ENCODE peak calls at places on chromosomes 3 and 15, in ten cellular contexts. Z is tibial nerve, E is testis, P is IMR-90, C is breast epithelium, L is right lobe of liver, F is heart left ventricle, K is lower leg skin, D is adrenal gland, G is esophagus muscularis mucosa. U is an unnamed sample.
A peak's percentile ranks its signal among the peaks of the same experiment; 100 is the strongest.

GRCh38 chr3:138944136-138944658 is 2.7 kb downstream of the FOXL2 start:
- DNase-seq in Z (no peak), E (no peak), P (no peak), C (no peak), L (no peak), F (no peak), K (no peak), D (no peak), G (no peak), U (no peak)

GRCh38 chr3:159732172-159733111 is 256.2 kb upstream of the IL12A start:
- DNase-seq in Z (no peak), E (no peak), P (peak; percentile 86), C (no peak), L (no peak), F (no peak), K (no peak), D (no peak), G (no peak), U (no peak)

GRCh38 chr15:92797168-92798052 is 102.7 kb upstream of the CHD2 start:
- DNase-seq in Z (no peak), E (peak; percentile 53), P (peak; percentile 81), C (no peak), L (peak; percentile 39), F (no peak), K (peak; percentile 69), D (peak; percentile 50), G (no peak), U (no peak)

GRCh38 chr3:120622870-120623718 is 27.0 kb downstream of the NDUFB4 start:
- DNase-seq in Z (no peak), E (peak; percentile 28), P (peak; percentile 82), C (no peak), L (no peak), F (no peak), K (no peak), D (no peak), G (no peak), U (no peak)

GRCh38 chr3:14346191-14346590 is 56.2 kb upstream of the SLC6A6 start:
- DNase-seq in Z (no peak), E (no peak), P (no peak), C (no peak), L (no peak), F (no peak), K (no peak), D (no peak), G (no peak), U (no peak)

GRCh38 chr3:25128735-25129134 is 299.3 kb upstream of the RARB start:
- DNase-seq in Z (no peak), E (no peak), P (no peak), C (no peak), L (no peak), F (no peak), K (no peak), D (no peak), G (no peak), U (no peak)

GRCh38 chr3:117408811-117409210 is 699.2 kb downstream of the TUSC7 start:
- DNase-seq in Z (no peak), E (no peak), P (peak; percentile 52), C (no peak), L (no peak), F (no peak), K (no peak), D (no peak), G (no peak), U (no peak)

GRCh38 chr15:68819451-68820204 is 1.1 kb downstream of the ANP32A start:
- DNase-seq in Z (no peak), E (peak; percentile 73), P (peak; percentile 47), C (no peak), L (peak; percentile 69), F (peak; percentile 45), K (peak; percentile 48), D (peak; percentile 71), G (no peak), U (peak; percentile 76)

GRCh38 chr3:10804183-10804648 is 11.8 kb upstream of the SLC6A11 start:
- DNase-seq in Z (no peak), E (no peak), P (no peak), C (no peak), L (no peak), F (no peak), K (peak; percentile 37), D (no peak), G (no peak), U (no peak)

GRCh38 chr3:177681852-177682251 is 484.6 kb upstream of the TBL1XR1 start:
- DNase-seq in Z (no peak), E (no peak), P (no peak), C (no peak), L (no peak), F (no peak), K (no peak), D (no peak), G (no peak), U (no peak)

GRCh38 chr15:88080616-88081015 is 175.9 kb downstream of the NTRK3 start:
- DNase-seq in Z (no peak), E (no peak), P (no peak), C (no peak), L (no peak), F (no peak), K (no peak), D (no peak), G (no peak), U (no peak)

GRCh38 chr3:109373933-109374332 is 36.6 kb upstream of the DPPA4 start:
- DNase-seq in Z (no peak), E (no peak), P (no peak), C (no peak), L (no peak), F (no peak), K (no peak), D (no peak), G (no peak), U (no peak)

DNA sequence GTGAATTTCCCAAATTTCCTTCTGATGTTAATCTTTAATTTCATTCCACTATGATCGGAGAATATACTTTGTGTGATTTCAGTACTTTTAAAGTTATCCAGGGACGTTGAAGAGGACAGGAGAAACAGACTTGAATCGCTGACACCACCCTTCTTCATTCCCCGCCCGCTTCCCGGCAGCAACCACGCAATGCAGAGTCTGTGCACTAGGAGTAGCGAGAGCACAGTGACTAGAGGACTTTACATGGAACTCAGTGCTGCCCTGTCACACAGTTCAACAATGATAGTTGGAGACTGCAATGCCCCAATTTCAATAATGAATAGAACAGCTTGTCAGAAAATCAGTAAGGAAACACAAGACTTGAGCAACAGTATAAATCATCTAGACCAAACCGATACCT is 73.9 kb downstream of the RNF13 start:
- DNase-seq in Z (no peak), E (no peak), P (no peak), C (no peak), L (no peak), F (no peak), K (no peak), D (no peak), G (no peak), U (no peak)
- TF ChIP-seq CTCF in Z (no peak), E (no peak), P (no peak), C (no peak), L (no peak), F (no peak), K (no peak), D (no peak), G (no peak), U (no peak)

DNA sequence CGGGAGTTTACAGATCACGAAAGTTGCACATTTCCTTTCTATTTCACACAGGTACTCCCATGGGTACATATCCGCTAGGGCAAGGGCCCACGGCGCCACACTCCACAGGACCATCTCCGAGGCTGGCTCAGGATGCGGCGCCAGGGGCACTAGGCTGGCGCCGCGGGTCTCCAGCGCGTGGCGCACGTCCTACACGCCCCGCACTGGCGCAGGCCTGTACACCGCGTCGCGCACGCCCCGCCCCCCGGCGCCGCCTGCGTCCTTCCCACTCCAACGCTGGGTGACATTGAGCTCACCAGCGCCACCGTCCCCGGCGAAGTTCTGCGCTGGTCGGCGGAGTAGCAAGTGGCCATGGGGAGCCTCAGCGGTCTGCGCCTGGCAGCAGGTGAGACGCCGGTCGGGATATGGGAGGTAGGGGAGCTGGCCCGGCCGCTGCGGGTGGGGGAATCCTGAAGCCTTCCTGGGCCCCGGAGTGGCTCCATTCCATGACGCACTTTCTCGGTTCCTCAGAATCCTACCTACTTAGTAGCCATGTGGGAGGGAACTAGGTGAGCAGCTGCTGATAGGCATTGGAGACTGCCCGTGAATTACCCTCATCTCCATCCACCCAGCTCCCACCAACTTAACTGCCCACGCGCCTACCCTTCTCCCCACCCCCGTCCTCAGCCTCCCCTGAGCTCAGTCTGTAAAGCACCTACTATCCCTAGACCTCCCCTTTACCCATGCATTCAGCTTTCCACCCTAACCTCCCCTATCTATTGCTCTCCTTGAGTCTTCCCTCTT is at the start of gene FAM162A:
- DNase-seq in Z (peak; percentile 86), E (peak; percentile 96), P (peak; percentile 80), C (peak; percentile 90), L (peak; percentile 97), F (peak; percentile 95), K (peak; percentile 91), D (peak; percentile 97), G (peak; percentile 95), U (peak; percentile 94)
- TF ChIP-seq POLR2A in Z (peak; percentile 88), E (peak; percentile 42), P (peak; percentile 75), C (peak; percentile 72), L (peak; percentile 97), F (peak; percentile 95), K (no peak), D (peak; percentile 97), G (peak; percentile 74), U (peak; percentile 77)

DNA sequence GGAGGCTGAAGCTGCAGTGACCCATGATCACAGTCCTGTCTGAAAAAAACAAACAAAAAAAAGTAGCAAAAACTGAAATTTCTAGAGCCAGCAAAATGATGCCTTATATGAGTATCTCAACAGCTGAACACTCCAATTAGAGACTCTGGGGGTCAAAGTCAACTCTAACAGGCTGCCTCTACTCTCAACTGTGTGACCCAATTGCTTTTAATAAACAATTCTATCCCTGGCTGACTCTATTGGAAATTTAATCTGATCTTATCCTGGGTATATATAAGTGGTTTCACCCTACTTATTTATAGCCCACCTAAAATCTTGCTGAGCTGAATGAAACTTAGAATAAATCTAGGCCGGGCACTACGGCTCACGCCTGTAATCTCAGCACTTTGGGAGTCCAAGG is 29.0 kb downstream of the SMARCC1 start:
- DNase-seq in Z (no peak), E (no peak), P (no peak), C (no peak), L (no peak), F (no peak), K (no peak), D (no peak), G (no peak), U (no peak)
- TF ChIP-seq CTCF in Z (no peak), E (no peak), P (no peak), C (no peak), L (no peak), F (no peak), K (no peak), D (no peak), G (no peak), U (no peak)

DNA sequence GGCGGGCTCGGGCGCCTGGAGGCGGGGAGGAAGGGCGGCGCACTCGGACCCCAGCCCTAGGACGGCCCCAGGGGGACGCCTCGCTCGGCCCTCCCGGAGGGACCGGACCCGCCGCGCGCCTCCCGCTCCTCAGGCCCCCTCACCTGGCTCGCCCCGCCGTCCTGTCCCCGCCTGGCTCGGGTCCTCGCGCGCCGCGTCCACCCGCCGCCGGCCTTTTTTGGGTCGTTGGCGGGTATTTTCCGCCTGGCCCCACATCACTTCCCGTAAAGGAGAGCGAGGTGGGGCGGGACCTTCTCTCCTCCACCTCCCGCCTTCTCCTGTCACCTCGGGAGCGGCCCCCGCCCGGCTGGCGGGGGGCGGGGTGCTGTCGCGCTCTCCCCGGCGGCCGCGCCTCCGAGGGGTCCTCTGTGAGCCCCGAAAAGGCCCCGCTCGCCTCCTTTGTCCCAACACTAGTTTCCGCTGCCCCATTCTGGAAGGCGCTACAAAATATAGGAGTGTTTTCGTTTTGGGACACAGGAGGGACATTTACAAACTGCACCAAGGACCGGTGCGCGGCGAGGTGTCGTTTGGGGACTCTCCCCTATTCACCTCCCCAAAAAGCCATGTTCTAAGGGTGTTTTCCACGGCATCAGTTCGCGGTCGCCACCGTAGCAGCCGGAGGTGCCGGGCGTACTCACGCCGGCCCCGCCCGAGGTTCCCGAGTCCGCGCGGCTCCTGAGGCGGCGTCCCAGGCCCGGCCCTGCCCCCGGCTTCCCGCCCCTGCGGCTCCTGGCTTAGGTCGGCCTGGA is at the start of gene RAB27A:
- DNase-seq in Z (peak; percentile 31), E (peak; percentile 71), P (peak; percentile 16), C (peak; percentile 72), L (peak; percentile 88), F (peak; percentile 71), K (peak; percentile 39), D (peak; percentile 87), G (no peak), U (peak; percentile 85)
- TF ChIP-seq POLR2A in Z (peak; percentile 21), E (no peak), P (peak; percentile 32), C (no peak), L (peak; percentile 71), F (peak; percentile 20), K (no peak), D (peak; percentile 68), G (peak; percentile 22), U (no peak)

U was measured in sigmoid colon.